ENCODE peak calls at places on chromosomes 4 and X, in eight cellular contexts. One of them, this sample, is unnamed.

GRCh38 chr4:78569291-78569821 is 17.8 kb downstream of the ANXA3 start:
- DNase-seq in fibroblast of lung: peak
- DNase-seq in osteocyte: no peak
- DNase-seq in cardiac muscle cell: no peak
- DNase-seq in sigmoid colon: no peak
- DNase-seq in PC-3: peak
- DNase-seq in neural crest cell: no peak
- DNase-seq in GM13977: no peak
- DNase-seq in this sample: no peak

GRCh38 chr4:12889054-12889453 is 595.1 kb downstream of the RAB28 start:
- DNase-seq in osteocyte: no peak
- DNase-seq in fibroblast of lung: no peak
- DNase-seq in sigmoid colon: no peak
- DNase-seq in neural crest cell: no peak
- DNase-seq in GM13977: no peak
- DNase-seq in PC-3: no peak
- DNase-seq in cardiac muscle cell: no peak
- DNase-seq in this sample: no peak

GRCh38 chrX:103464774-103465117 is 54.5 kb downstream of the RAB40A start:
- DNase-seq in osteocyte: peak
- DNase-seq in GM13977: peak
- DNase-seq in fibroblast of lung: peak
- DNase-seq in PC-3: peak
- DNase-seq in sigmoid colon: peak
- DNase-seq in neural crest cell: peak
- DNase-seq in cardiac muscle cell: peak
- DNase-seq in this sample: peak

GRCh38 chrX:10395643-10396042 is 224.7 kb downstream of the MID1 start:
- DNase-seq in GM13977: no peak
- DNase-seq in PC-3: no peak
- DNase-seq in osteocyte: no peak
- DNase-seq in neural crest cell: no peak
- DNase-seq in cardiac muscle cell: no peak
- DNase-seq in sigmoid colon: no peak
- DNase-seq in fibroblast of lung: no peak
- DNase-seq in this sample: no peak

GRCh38 chrX:56726609-56727008 is 2.4 kb upstream of the NBDY start:
- DNase-seq in sigmoid colon: no peak
- DNase-seq in PC-3: peak
- DNase-seq in cardiac muscle cell: peak
- DNase-seq in neural crest cell: no peak
- DNase-seq in fibroblast of lung: peak
- DNase-seq in GM13977: peak
- DNase-seq in osteocyte: no peak
- DNase-seq in this sample: no peak

GRCh38 chrX:147570483-147570882 is 341.2 kb upstream of the FMR1 start:
- DNase-seq in osteocyte: no peak
- DNase-seq in cardiac muscle cell: peak
- DNase-seq in GM13977: no peak
- DNase-seq in neural crest cell: no peak
- DNase-seq in fibroblast of lung: no peak
- DNase-seq in PC-3: no peak
- DNase-seq in sigmoid colon: no peak
- DNase-seq in this sample: no peak

GRCh38 chr4:48375651-48376291 is 34.4 kb downstream of the SLAIN2 start:
- DNase-seq in GM13977: no peak
- DNase-seq in neural crest cell: no peak
- DNase-seq in sigmoid colon: no peak
- DNase-seq in fibroblast of lung: peak
- DNase-seq in cardiac muscle cell: no peak
- DNase-seq in osteocyte: no peak
- DNase-seq in PC-3: peak
- DNase-seq in this sample: no peak

GRCh38 chr4:39706829-39707511 is 9.0 kb downstream of the UBE2K start:
- DNase-seq in osteocyte: peak
- DNase-seq in sigmoid colon: no peak
- DNase-seq in GM13977: no peak
- DNase-seq in cardiac muscle cell: no peak
- DNase-seq in fibroblast of lung: no peak
- DNase-seq in neural crest cell: no peak
- DNase-seq in PC-3: no peak
- DNase-seq in this sample: no peak

GRCh38 chrX:51459125-51459524 is 37.3 kb downstream of the NUDT11 start:
- DNase-seq in PC-3: peak
- DNase-seq in fibroblast of lung: peak
- DNase-seq in sigmoid colon: no peak
- DNase-seq in cardiac muscle cell: peak
- DNase-seq in neural crest cell: no peak
- DNase-seq in osteocyte: no peak
- DNase-seq in GM13977: no peak
- DNase-seq in this sample: no peak

GRCh38 chrX:22192419-22193086 is 80.2 kb upstream of the CBLL2 start:
- DNase-seq in neural crest cell: peak
- DNase-seq in cardiac muscle cell: peak
- DNase-seq in PC-3: peak
- DNase-seq in osteocyte: peak
- DNase-seq in GM13977: peak
- DNase-seq in sigmoid colon: peak
- DNase-seq in fibroblast of lung: peak
- DNase-seq in this sample: peak

GRCh38 chr4:91936301-91936700 is 367.5 kb upstream of the GRID2 start:
- DNase-seq in osteocyte: no peak
- DNase-seq in GM13977: no peak
- DNase-seq in cardiac muscle cell: peak
- DNase-seq in sigmoid colon: no peak
- DNase-seq in PC-3: no peak
- DNase-seq in fibroblast of lung: peak
- DNase-seq in neural crest cell: no peak
- DNase-seq in this sample: no peak

GRCh38 chr4:137421796-137422195 is 110.5 kb downstream of the PCDH18 start:
- DNase-seq in cardiac muscle cell: no peak
- DNase-seq in osteocyte: no peak
- DNase-seq in sigmoid colon: no peak
- DNase-seq in fibroblast of lung: peak
- DNase-seq in neural crest cell: no peak
- DNase-seq in GM13977: no peak
- DNase-seq in PC-3: no peak
- DNase-seq in this sample: no peak

GRCh38 chr4:140220053-140220452 is 66.1 kb upstream of the MAML3 start:
- DNase-seq in PC-3: no peak
- DNase-seq in fibroblast of lung: no peak
- DNase-seq in GM13977: no peak
- DNase-seq in osteocyte: no peak
- DNase-seq in neural crest cell: no peak
- DNase-seq in sigmoid colon: no peak
- DNase-seq in cardiac muscle cell: no peak
- DNase-seq in this sample: no peak

GRCh38 chrX:41335590-41336331 is 1.8 kb downstream of the DDX3X start:
- DNase-seq in sigmoid colon: no peak
- DNase-seq in cardiac muscle cell: no peak
- DNase-seq in neural crest cell: no peak
- DNase-seq in fibroblast of lung: peak
- DNase-seq in GM13977: no peak
- DNase-seq in PC-3: peak
- DNase-seq in osteocyte: no peak
- DNase-seq in this sample: no peak

GRCh38 chr4:73730292-73730691 is 10.1 kb upstream of the CXCL8 start:
- DNase-seq in cardiac muscle cell: no peak
- DNase-seq in fibroblast of lung: peak
- DNase-seq in neural crest cell: no peak
- DNase-seq in osteocyte: no peak
- DNase-seq in GM13977: no peak
- DNase-seq in sigmoid colon: no peak
- DNase-seq in PC-3: peak
- DNase-seq in this sample: no peak

GRCh38 chrX:47360423-47361179 is 9.8 kb upstream of the ZNF157 start:
- DNase-seq in fibroblast of lung: no peak
- DNase-seq in GM13977: no peak
- DNase-seq in osteocyte: no peak
- DNase-seq in neural crest cell: no peak
- DNase-seq in cardiac muscle cell: no peak
- DNase-seq in sigmoid colon: no peak
- DNase-seq in PC-3: no peak
- DNase-seq in this sample: no peak

GRCh38 chr4:122614621-122615020 is 6.2 kb downstream of the IL21 start:
- DNase-seq in cardiac muscle cell: no peak
- DNase-seq in fibroblast of lung: no peak
- DNase-seq in GM13977: no peak
- DNase-seq in osteocyte: no peak
- DNase-seq in neural crest cell: no peak
- DNase-seq in PC-3: no peak
- DNase-seq in sigmoid colon: no peak
- DNase-seq in this sample: no peak

GRCh38 chrX:132444936-132445335 is 43.9 kb downstream of the MBNL3 start:
- DNase-seq in sigmoid colon: no peak
- DNase-seq in PC-3: peak
- DNase-seq in osteocyte: no peak
- DNase-seq in fibroblast of lung: no peak
- DNase-seq in GM13977: no peak
- DNase-seq in cardiac muscle cell: no peak
- DNase-seq in neural crest cell: no peak
- DNase-seq in this sample: no peak

GRCh38 chr4:102295153-102295862 is 50.0 kb downstream of the SLC39A8 start:
- DNase-seq in sigmoid colon: no peak
- DNase-seq in osteocyte: no peak
- DNase-seq in neural crest cell: no peak
- DNase-seq in fibroblast of lung: no peak
- DNase-seq in PC-3: no peak
- DNase-seq in cardiac muscle cell: no peak
- DNase-seq in GM13977: no peak
- DNase-seq in this sample: no peak

GRCh38 chr4:47836655-47837581 is 949 bp downstream of the CORIN start:
- DNase-seq in fibroblast of lung: peak
- DNase-seq in PC-3: peak
- DNase-seq in sigmoid colon: peak
- DNase-seq in osteocyte: peak
- DNase-seq in cardiac muscle cell: peak
- DNase-seq in GM13977: peak
- DNase-seq in neural crest cell: peak
- DNase-seq in this sample: peak

GRCh38 chr4:40916880-40917279 is 167.1 kb downstream of the NSUN7 start:
- DNase-seq in osteocyte: no peak
- DNase-seq in sigmoid colon: no peak
- DNase-seq in fibroblast of lung: no peak
- DNase-seq in GM13977: peak
- DNase-seq in cardiac muscle cell: peak
- DNase-seq in neural crest cell: peak
- DNase-seq in PC-3: peak
- DNase-seq in this sample: peak

GRCh38 chr4:73620115-73620792 is at the start of gene RASSF6:
- DNase-seq in GM13977: peak
- DNase-seq in fibroblast of lung: no peak
- DNase-seq in osteocyte: no peak
- DNase-seq in sigmoid colon: no peak
- DNase-seq in PC-3: peak
- DNase-seq in neural crest cell: no peak
- DNase-seq in cardiac muscle cell: peak
- DNase-seq in this sample: peak

GRCh38 chr4:184958839-184959238 is 59.5 kb upstream of the HELT start:
- DNase-seq in cardiac muscle cell: no peak
- DNase-seq in fibroblast of lung: no peak
- DNase-seq in PC-3: no peak
- DNase-seq in neural crest cell: no peak
- DNase-seq in osteocyte: peak
- DNase-seq in GM13977: no peak
- DNase-seq in sigmoid colon: no peak
- DNase-seq in this sample: no peak

GRCh38 chr4:14348506-14348905 is 653.8 kb upstream of the CPEB2 start:
- DNase-seq in PC-3: peak
- DNase-seq in sigmoid colon: no peak
- DNase-seq in neural crest cell: no peak
- DNase-seq in cardiac muscle cell: no peak
- DNase-seq in fibroblast of lung: peak
- DNase-seq in osteocyte: no peak
- DNase-seq in GM13977: no peak
- DNase-seq in this sample: no peak

GRCh38 chr4:87589531-87589930 is 18.8 kb upstream of the DSPP start:
- DNase-seq in cardiac muscle cell: no peak
- DNase-seq in PC-3: peak
- DNase-seq in osteocyte: no peak
- DNase-seq in fibroblast of lung: peak
- DNase-seq in GM13977: no peak
- DNase-seq in sigmoid colon: no peak
- DNase-seq in neural crest cell: no peak
- DNase-seq in this sample: no peak

GRCh38 chrX:70016513-70016912 is 33.2 kb downstream of the AWAT2 start:
- DNase-seq in PC-3: no peak
- DNase-seq in GM13977: no peak
- DNase-seq in fibroblast of lung: no peak
- DNase-seq in osteocyte: no peak
- DNase-seq in cardiac muscle cell: no peak
- DNase-seq in sigmoid colon: no peak
- DNase-seq in neural crest cell: no peak
- DNase-seq in this sample: no peak

GRCh38 chr4:7196731-7197130 is 4.4 kb downstream of the SORCS2 start:
- DNase-seq in neural crest cell: no peak
- DNase-seq in osteocyte: no peak
- DNase-seq in PC-3: peak
- DNase-seq in cardiac muscle cell: peak
- DNase-seq in fibroblast of lung: no peak
- DNase-seq in sigmoid colon: peak
- DNase-seq in GM13977: no peak
- DNase-seq in this sample: no peak

GRCh38 chr4:27043200-27043599 is 182.6 kb downstream of the STIM2 start:
- DNase-seq in GM13977: no peak
- DNase-seq in neural crest cell: no peak
- DNase-seq in cardiac muscle cell: no peak
- DNase-seq in fibroblast of lung: no peak
- DNase-seq in PC-3: no peak
- DNase-seq in osteocyte: no peak
- DNase-seq in sigmoid colon: no peak
- DNase-seq in this sample: no peak
- TF ChIP-seq CTCF in GM13977: no peak
- TF ChIP-seq CTCF in neural crest cell: no peak
- TF ChIP-seq CTCF in cardiac muscle cell: no peak
- TF ChIP-seq CTCF in fibroblast of lung: no peak
- TF ChIP-seq CTCF in PC-3: no peak
- TF ChIP-seq CTCF in osteocyte: no peak
- TF ChIP-seq CTCF in sigmoid colon: no peak
- TF ChIP-seq CTCF in this sample: no peak

GRCh38 chr4:6087669-6088068 is 69.4 kb upstream of the C4orf50 start:
- DNase-seq in cardiac muscle cell: peak
- DNase-seq in neural crest cell: peak
- DNase-seq in GM13977: no peak
- DNase-seq in osteocyte: no peak
- DNase-seq in PC-3: peak
- DNase-seq in sigmoid colon: peak
- DNase-seq in fibroblast of lung: no peak
- DNase-seq in this sample: peak
- TF ChIP-seq CTCF in cardiac muscle cell: peak
- TF ChIP-seq CTCF in neural crest cell: peak
- TF ChIP-seq CTCF in GM13977: peak
- TF ChIP-seq CTCF in osteocyte: peak
- TF ChIP-seq CTCF in PC-3: peak
- TF ChIP-seq CTCF in sigmoid colon: peak
- TF ChIP-seq CTCF in fibroblast of lung: no peak
- TF ChIP-seq CTCF in this sample: peak

GRCh38 chr4:71709961-71710360 is 73.9 kb downstream of the GC start:
- DNase-seq in GM13977: no peak
- DNase-seq in fibroblast of lung: peak
- DNase-seq in sigmoid colon: no peak
- DNase-seq in osteocyte: no peak
- DNase-seq in PC-3: peak
- DNase-seq in neural crest cell: no peak
- DNase-seq in cardiac muscle cell: peak
- DNase-seq in this sample: no peak
- TF ChIP-seq CTCF in GM13977: no peak
- TF ChIP-seq CTCF in fibroblast of lung: peak
- TF ChIP-seq CTCF in sigmoid colon: no peak
- TF ChIP-seq CTCF in osteocyte: peak
- TF ChIP-seq CTCF in PC-3: peak
- TF ChIP-seq CTCF in neural crest cell: peak
- TF ChIP-seq CTCF in cardiac muscle cell: peak
- TF ChIP-seq CTCF in this sample: no peak

GRCh38 chr4:75708218-75708691 is 16.1 kb upstream of the USO1 start:
- DNase-seq in fibroblast of lung: no peak
- DNase-seq in cardiac muscle cell: no peak
- DNase-seq in PC-3: peak
- DNase-seq in GM13977: peak
- DNase-seq in osteocyte: no peak
- DNase-seq in sigmoid colon: no peak
- DNase-seq in neural crest cell: no peak
- DNase-seq in this sample: no peak
- TF ChIP-seq CTCF in fibroblast of lung: peak
- TF ChIP-seq CTCF in cardiac muscle cell: peak
- TF ChIP-seq CTCF in PC-3: peak
- TF ChIP-seq CTCF in GM13977: peak
- TF ChIP-seq CTCF in osteocyte: no peak
- TF ChIP-seq CTCF in sigmoid colon: no peak
- TF ChIP-seq CTCF in neural crest cell: peak
- TF ChIP-seq CTCF in this sample: peak